ENCODE peak calls at places on chromosome 17, in four cellular contexts. One of them, this sample, is unnamed.

GRCh38 chr17:57649731-57650484 is 95.2 kb downstream of the CCDC182 start:
- DNase-seq in GM12878: no peak
- DNase-seq in HepG2: no peak
- DNase-seq in SK-N-SH: no peak
- DNase-seq in this sample: no peak

GRCh38 chr17:44222112-44222869 is 2.8 kb upstream of the UBTF start:
- DNase-seq in HepG2: peak
- DNase-seq in SK-N-SH: peak
- DNase-seq in GM12878: no peak
- DNase-seq in this sample: peak

GRCh38 chr17:50036455-50037320 is 19.2 kb upstream of the ITGA3 start:
- DNase-seq in SK-N-SH: peak
- DNase-seq in HepG2: no peak
- DNase-seq in GM12878: no peak
- DNase-seq in this sample: no peak

GRCh38 chr17:75652934-75653549 is 13.9 kb downstream of the RECQL5 start:
- DNase-seq in GM12878: no peak
- DNase-seq in HepG2: peak
- DNase-seq in SK-N-SH: peak
- DNase-seq in this sample: peak

GRCh38 chr17:56876766-56877179 is 37.1 kb downstream of the TRIM25 start:
- DNase-seq in HepG2: no peak
- DNase-seq in SK-N-SH: no peak
- DNase-seq in GM12878: no peak
- DNase-seq in this sample: peak

GRCh38 chr17:10198509-10199249 is at the start of gene GAS7:
- DNase-seq in SK-N-SH: peak
- DNase-seq in GM12878: no peak
- DNase-seq in HepG2: no peak
- DNase-seq in this sample: no peak

GRCh38 chr17:68461589-68461988 is 4.3 kb upstream of the WIPI1 start:
- DNase-seq in HepG2: no peak
- DNase-seq in GM12878: no peak
- DNase-seq in SK-N-SH: no peak
- DNase-seq in this sample: no peak

GRCh38 chr17:43171761-43172487 is 910 bp downstream of the NBR1 start:
- DNase-seq in HepG2: peak
- DNase-seq in SK-N-SH: no peak
- DNase-seq in GM12878: no peak
- DNase-seq in this sample: peak

GRCh38 chr17:80898706-80899105 is 92.9 kb upstream of the CHMP6 start:
- DNase-seq in GM12878: no peak
- DNase-seq in SK-N-SH: no peak
- DNase-seq in HepG2: no peak
- DNase-seq in this sample: no peak

GRCh38 chr17:49071106-49071505 is 61.5 kb upstream of the B4GALNT2 start:
- DNase-seq in HepG2: no peak
- DNase-seq in GM12878: no peak
- DNase-seq in SK-N-SH: no peak
- DNase-seq in this sample: no peak

GRCh38 chr17:50420419-50421112 is 5.5 kb upstream of the ACSF2 start:
- DNase-seq in GM12878: no peak
- DNase-seq in HepG2: peak
- DNase-seq in SK-N-SH: no peak
- DNase-seq in this sample: no peak

GRCh38 chr17:76123127-76123499 is 17.9 kb downstream of the FOXJ1 start:
- DNase-seq in SK-N-SH: no peak
- DNase-seq in GM12878: no peak
- DNase-seq in HepG2: no peak
- DNase-seq in this sample: no peak

GRCh38 chr17:60832206-60832605 is 154.6 kb downstream of the BCAS3 start:
- DNase-seq in SK-N-SH: peak
- DNase-seq in GM12878: no peak
- DNase-seq in HepG2: no peak
- DNase-seq in this sample: no peak

GRCh38 chr17:71516149-71516548 is 604.7 kb upstream of the SOX9 start:
- DNase-seq in GM12878: no peak
- DNase-seq in SK-N-SH: peak
- DNase-seq in HepG2: no peak
- DNase-seq in this sample: no peak

GRCh38 chr17:68955181-68955841 is at the start of gene ABCA8:
- DNase-seq in SK-N-SH: no peak
- DNase-seq in HepG2: no peak
- DNase-seq in GM12878: no peak
- DNase-seq in this sample: peak

GRCh38 chr17:45579529-45580495 is 89.3 kb upstream of the PLEKHM1 start:
- DNase-seq in GM12878: no peak
- DNase-seq in SK-N-SH: no peak
- DNase-seq in HepG2: no peak
- DNase-seq in this sample: peak

GRCh38 chr17:75983501-75984181 is 4.6 kb downstream of the TEN1 start:
- DNase-seq in SK-N-SH: no peak
- DNase-seq in GM12878: no peak
- DNase-seq in HepG2: no peak
- DNase-seq in this sample: peak

GRCh38 chr17:38925263-38925995 is at the start of gene LASP1NB:
- DNase-seq in GM12878: no peak
- DNase-seq in SK-N-SH: peak
- DNase-seq in HepG2: no peak
- DNase-seq in this sample: no peak

GRCh38 chr17:73192219-73192893 is 499 bp upstream of the COG1 start:
- DNase-seq in GM12878: no peak
- DNase-seq in SK-N-SH: peak
- DNase-seq in HepG2: peak
- DNase-seq in this sample: peak

GRCh38 chr17:34156741-34157589 is 98.1 kb upstream of the CCL2 start:
- DNase-seq in GM12878: no peak
- DNase-seq in HepG2: no peak
- DNase-seq in SK-N-SH: peak
- DNase-seq in this sample: no peak

GRCh38 chr17:21382560-21383495 is 6.7 kb downstream of the KCNJ12 start:
- DNase-seq in SK-N-SH: peak
- DNase-seq in HepG2: no peak
- DNase-seq in GM12878: no peak
- DNase-seq in this sample: no peak

GRCh38 chr17:20059728-20060188 is 50.6 kb downstream of the SPECC1 start:
- DNase-seq in GM12878: peak
- DNase-seq in SK-N-SH: no peak
- DNase-seq in HepG2: peak
- DNase-seq in this sample: no peak

GRCh38 chr17:28889996-28890395 is 7.5 kb downstream of the FLOT2 start:
- DNase-seq in HepG2: no peak
- DNase-seq in SK-N-SH: no peak
- DNase-seq in GM12878: no peak
- DNase-seq in this sample: no peak

GRCh38 chr17:42928714-42929496 is 28.3 kb downstream of the G6PC1 start:
- DNase-seq in GM12878: peak
- DNase-seq in SK-N-SH: peak
- DNase-seq in HepG2: peak
- DNase-seq in this sample: peak

GRCh38 chr17:71634376-71634775 is 486.4 kb upstream of the SOX9 start:
- DNase-seq in HepG2: no peak
- DNase-seq in SK-N-SH: no peak
- DNase-seq in GM12878: no peak
- DNase-seq in this sample: no peak

GRCh38 chr17:14581181-14581830 is 280.4 kb downstream of the HS3ST3B1 start:
- DNase-seq in SK-N-SH: no peak
- DNase-seq in GM12878: no peak
- DNase-seq in HepG2: no peak
- DNase-seq in this sample: no peak

GRCh38 chr17:56593073-56593740 is at the start of gene NOG:
- DNase-seq in HepG2: no peak
- DNase-seq in GM12878: no peak
- DNase-seq in SK-N-SH: peak
- DNase-seq in this sample: peak

GRCh38 chr17:5128905-5129535 is 13.2 kb downstream of the USP6 start:
- DNase-seq in GM12878: no peak
- DNase-seq in HepG2: no peak
- DNase-seq in SK-N-SH: no peak
- DNase-seq in this sample: no peak

GRCh38 chr17:50260501-50260911 is 13.8 kb upstream of the TMEM92 start:
- DNase-seq in SK-N-SH: peak
- DNase-seq in GM12878: no peak
- DNase-seq in HepG2: no peak
- DNase-seq in this sample: peak

GRCh38 chr17:11768981-11769380 is 170.7 kb downstream of the DNAH9 start:
- DNase-seq in SK-N-SH: no peak
- DNase-seq in HepG2: no peak
- DNase-seq in GM12878: no peak
- DNase-seq in this sample: no peak

GRCh38 chr17:43701318-43701743 is 39.6 kb upstream of the MEOX1 start:
- DNase-seq in GM12878: peak
- DNase-seq in HepG2: no peak
- DNase-seq in SK-N-SH: no peak
- DNase-seq in this sample: no peak

DNA sequence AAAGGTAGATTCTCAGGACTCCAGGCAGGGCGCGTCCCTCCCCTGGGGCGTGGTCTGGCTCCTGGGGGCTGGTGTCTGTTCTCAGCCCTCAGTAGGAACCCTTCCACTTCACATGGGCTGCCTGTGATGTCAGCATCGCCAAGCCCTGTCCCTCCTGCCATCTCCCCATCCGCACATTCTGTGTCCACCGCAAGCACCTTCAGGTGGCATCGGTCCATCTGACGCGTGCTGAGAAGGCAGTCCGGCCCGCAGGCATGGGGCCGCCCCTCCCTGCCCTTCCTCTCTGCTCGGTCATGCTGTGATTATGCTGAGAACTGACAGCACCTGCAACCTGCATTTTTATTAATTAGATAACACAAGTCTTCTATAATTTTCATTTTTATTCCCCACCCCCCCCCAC is 12.7 kb upstream of the DNAH17 start:
- DNase-seq in HepG2: no peak
- DNase-seq in GM12878: no peak
- DNase-seq in SK-N-SH: no peak
- DNase-seq in this sample: no peak
- TF ChIP-seq NFIC in HepG2: no peak
- TF ChIP-seq NFIC in GM12878: no peak
- TF ChIP-seq NFIC in SK-N-SH: no peak
- TF ChIP-seq NFIC in this sample: no peak

DNA sequence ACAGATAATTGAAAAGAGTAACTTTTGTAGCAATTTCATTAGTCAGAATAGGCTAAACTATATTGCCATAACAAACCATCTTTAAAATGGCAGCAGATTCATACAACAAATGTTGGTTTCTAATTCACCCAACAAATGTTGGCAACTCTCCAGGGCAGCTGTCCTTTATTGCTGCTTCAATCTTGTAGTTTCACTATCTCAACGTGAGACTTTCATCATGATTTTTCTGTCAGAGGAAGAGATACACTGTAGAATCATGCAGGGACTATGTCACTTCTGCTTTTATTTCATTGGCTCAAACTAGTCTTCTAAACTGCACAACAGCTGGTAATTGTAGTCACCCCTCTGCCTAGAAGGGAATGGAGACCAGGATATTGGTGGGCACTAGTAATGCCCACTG is 174.2 kb downstream of the TANC2 start:
- DNase-seq in HepG2: no peak
- DNase-seq in SK-N-SH: no peak
- DNase-seq in GM12878: peak
- DNase-seq in this sample: no peak
- TF ChIP-seq NFIC in HepG2: no peak
- TF ChIP-seq NFIC in SK-N-SH: peak
- TF ChIP-seq NFIC in GM12878: no peak
- TF ChIP-seq NFIC in this sample: peak

GRCh38 chr17:79650861-79651260 is 40.0 kb upstream of the RBFOX3 start:
- DNase-seq in HepG2: no peak
- DNase-seq in SK-N-SH: peak
- DNase-seq in GM12878: no peak
- DNase-seq in this sample: no peak

GRCh38 chr17:79648181-79648831 is 37.5 kb upstream of the RBFOX3 start:
- DNase-seq in GM12878: no peak
- DNase-seq in HepG2: no peak
- DNase-seq in SK-N-SH: no peak
- DNase-seq in this sample: no peak

GRCh38 chr17:79651266-79651665 is 40.4 kb upstream of the RBFOX3 start:
- DNase-seq in SK-N-SH: peak
- DNase-seq in GM12878: no peak
- DNase-seq in HepG2: no peak
- DNase-seq in this sample: no peak

GRCh38 chr17:79651751-79652150 is 40.9 kb upstream of the RBFOX3 start:
- DNase-seq in SK-N-SH: peak
- DNase-seq in GM12878: no peak
- DNase-seq in HepG2: no peak
- DNase-seq in this sample: no peak

DNA sequence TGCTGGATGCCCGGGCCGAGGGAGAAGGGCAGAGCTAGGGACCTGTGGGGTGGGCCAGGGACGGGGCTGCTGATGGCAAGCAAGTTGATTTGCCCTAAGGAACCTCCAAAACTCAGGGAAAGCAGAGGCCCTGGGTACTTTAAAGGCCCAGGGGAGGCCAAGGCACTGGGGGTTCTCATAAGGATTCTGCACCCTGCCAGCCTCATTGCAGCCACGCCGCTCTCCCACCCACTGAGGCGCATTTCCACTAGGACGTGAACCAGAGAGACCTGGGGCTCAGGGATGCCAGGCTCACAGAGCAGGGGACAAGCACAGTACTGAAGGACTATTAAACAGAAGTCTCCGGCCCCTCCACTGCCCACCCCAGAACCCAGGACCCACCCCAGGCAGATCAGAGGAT is 39.4 kb upstream of the RBFOX3 start:
- DNase-seq in SK-N-SH: no peak
- DNase-seq in GM12878: no peak
- DNase-seq in HepG2: no peak
- DNase-seq in this sample: no peak
- TF ChIP-seq NFIC in SK-N-SH: no peak
- TF ChIP-seq NFIC in GM12878: no peak
- TF ChIP-seq NFIC in HepG2: no peak
- TF ChIP-seq NFIC in this sample: no peak

GRCh38 chr17:59330314-59330942 is 1.0 kb upstream of the YPEL2 start:
- DNase-seq in SK-N-SH: no peak
- DNase-seq in GM12878: no peak
- DNase-seq in HepG2: peak
- DNase-seq in this sample: no peak

GRCh38 chr17:59332890-59333377 is 1.5 kb downstream of the YPEL2 start:
- DNase-seq in HepG2: no peak
- DNase-seq in GM12878: no peak
- DNase-seq in SK-N-SH: no peak
- DNase-seq in this sample: no peak

GRCh38 chr17:59333845-59334244 is 2.4 kb downstream of the YPEL2 start:
- DNase-seq in SK-N-SH: no peak
- DNase-seq in GM12878: no peak
- DNase-seq in HepG2: no peak
- DNase-seq in this sample: no peak

GRCh38 chr17:59331129-59331928 is at the start of gene YPEL2:
- DNase-seq in GM12878: peak
- DNase-seq in HepG2: peak
- DNase-seq in SK-N-SH: peak
- DNase-seq in this sample: peak

GRCh38 chr17:59331929-59332889 is 754 bp downstream of the YPEL2 start:
- DNase-seq in GM12878: no peak
- DNase-seq in HepG2: no peak
- DNase-seq in SK-N-SH: peak
- DNase-seq in this sample: peak
- TF ChIP-seq NFIC in GM12878: no peak
- TF ChIP-seq NFIC in HepG2: no peak
- TF ChIP-seq NFIC in SK-N-SH: no peak
- TF ChIP-seq NFIC in this sample: no peak